ENCODE peak calls at places on chromosomes 11 and 22, in five cellular contexts. One of them, this sample, is unnamed.

GRCh38 chr11:124756753-124757227 is 4.7 kb upstream of the VSIG2 start:
- DNase-seq in fibroblast of the aortic adventitia: no peak
- DNase-seq in NCI-H146: no peak
- DNase-seq in Calu3: no peak
- DNase-seq in CD8-positive, alpha-beta memory T cell: no peak
- DNase-seq in this sample: no peak

GRCh38 chr11:105838668-105839403 is 183.2 kb downstream of the MSANTD4 start:
- DNase-seq in fibroblast of the aortic adventitia: no peak
- DNase-seq in NCI-H146: no peak
- DNase-seq in Calu3: no peak
- DNase-seq in CD8-positive, alpha-beta memory T cell: no peak
- DNase-seq in this sample: peak

GRCh38 chr11:127191689-127192088 is 191.1 kb upstream of the KIRREL3 start:
- DNase-seq in fibroblast of the aortic adventitia: no peak
- DNase-seq in NCI-H146: peak
- DNase-seq in Calu3: no peak
- DNase-seq in CD8-positive, alpha-beta memory T cell: no peak
- DNase-seq in this sample: no peak

GRCh38 chr22:45254789-45255261 is 14.1 kb upstream of the KIAA0930 start:
- DNase-seq in fibroblast of the aortic adventitia: no peak
- DNase-seq in NCI-H146: no peak
- DNase-seq in Calu3: no peak
- DNase-seq in CD8-positive, alpha-beta memory T cell: no peak
- DNase-seq in this sample: no peak

GRCh38 chr11:61514050-61514917 is 5.7 kb downstream of the LRRC10B start:
- DNase-seq in fibroblast of the aortic adventitia: no peak
- DNase-seq in NCI-H146: peak
- DNase-seq in Calu3: no peak
- DNase-seq in CD8-positive, alpha-beta memory T cell: no peak
- DNase-seq in this sample: no peak

GRCh38 chr11:115501504-115501894 is 2.7 kb downstream of the CADM1 start:
- DNase-seq in fibroblast of the aortic adventitia: no peak
- DNase-seq in NCI-H146: no peak
- DNase-seq in Calu3: no peak
- DNase-seq in CD8-positive, alpha-beta memory T cell: no peak
- DNase-seq in this sample: no peak

GRCh38 chr11:16091862-16092261 is 264.5 kb downstream of the SOX6 start:
- DNase-seq in fibroblast of the aortic adventitia: no peak
- DNase-seq in NCI-H146: no peak
- DNase-seq in Calu3: no peak
- DNase-seq in CD8-positive, alpha-beta memory T cell: no peak
- DNase-seq in this sample: peak

GRCh38 chr11:64490562-64491216 is 100.3 kb upstream of the SLC22A12 start:
- DNase-seq in fibroblast of the aortic adventitia: no peak
- DNase-seq in NCI-H146: peak
- DNase-seq in Calu3: no peak
- DNase-seq in CD8-positive, alpha-beta memory T cell: no peak
- DNase-seq in this sample: no peak

GRCh38 chr11:34585304-34585869 is 35.5 kb upstream of the EHF start:
- DNase-seq in fibroblast of the aortic adventitia: no peak
- DNase-seq in NCI-H146: no peak
- DNase-seq in Calu3: no peak
- DNase-seq in CD8-positive, alpha-beta memory T cell: no peak
- DNase-seq in this sample: no peak

GRCh38 chr22:23533328-23533762 is 46.7 kb downstream of the IGLL1 start:
- DNase-seq in fibroblast of the aortic adventitia: no peak
- DNase-seq in NCI-H146: peak
- DNase-seq in Calu3: peak
- DNase-seq in CD8-positive, alpha-beta memory T cell: no peak
- DNase-seq in this sample: no peak

GRCh38 chr11:3939211-3939610 is 83.7 kb downstream of the STIM1 start:
- DNase-seq in fibroblast of the aortic adventitia: peak
- DNase-seq in NCI-H146: no peak
- DNase-seq in Calu3: no peak
- DNase-seq in CD8-positive, alpha-beta memory T cell: no peak
- DNase-seq in this sample: peak

GRCh38 chr11:103349595-103349994 is 240.4 kb downstream of the DYNC2H1 start:
- DNase-seq in fibroblast of the aortic adventitia: no peak
- DNase-seq in NCI-H146: no peak
- DNase-seq in Calu3: no peak
- DNase-seq in CD8-positive, alpha-beta memory T cell: no peak
- DNase-seq in this sample: no peak

GRCh38 chr11:67534070-67534679 is 10.9 kb upstream of the CABP2 start:
- DNase-seq in fibroblast of the aortic adventitia: no peak
- DNase-seq in NCI-H146: no peak
- DNase-seq in Calu3: no peak
- DNase-seq in CD8-positive, alpha-beta memory T cell: no peak
- DNase-seq in this sample: no peak

GRCh38 chr11:60872124-60872951 is 5.0 kb downstream of the ZP1 start:
- DNase-seq in fibroblast of the aortic adventitia: peak
- DNase-seq in NCI-H146: no peak
- DNase-seq in Calu3: no peak
- DNase-seq in CD8-positive, alpha-beta memory T cell: no peak
- DNase-seq in this sample: no peak

GRCh38 chr22:48047722-48048500 is 1285.5 kb downstream of the TBC1D22A start:
- DNase-seq in fibroblast of the aortic adventitia: no peak
- DNase-seq in NCI-H146: no peak
- DNase-seq in Calu3: no peak
- DNase-seq in CD8-positive, alpha-beta memory T cell: no peak
- DNase-seq in this sample: no peak

GRCh38 chr11:34192481-34193401 is 87.3 kb downstream of the NAT10 start:
- DNase-seq in fibroblast of the aortic adventitia: peak
- DNase-seq in NCI-H146: peak
- DNase-seq in Calu3: peak
- DNase-seq in CD8-positive, alpha-beta memory T cell: no peak
- DNase-seq in this sample: peak

GRCh38 chr11:34599406-34599901 is 21.4 kb upstream of the EHF start:
- DNase-seq in fibroblast of the aortic adventitia: peak
- DNase-seq in NCI-H146: no peak
- DNase-seq in Calu3: peak
- DNase-seq in CD8-positive, alpha-beta memory T cell: no peak
- DNase-seq in this sample: peak

GRCh38 chr11:111429066-111429506 is 50.0 kb upstream of the POU2AF1 start:
- DNase-seq in fibroblast of the aortic adventitia: peak
- DNase-seq in NCI-H146: peak
- DNase-seq in Calu3: peak
- DNase-seq in CD8-positive, alpha-beta memory T cell: no peak
- DNase-seq in this sample: peak

GRCh38 chr11:96227244-96227643 is 115.8 kb downstream of the MAML2 start:
- DNase-seq in fibroblast of the aortic adventitia: no peak
- DNase-seq in NCI-H146: no peak
- DNase-seq in Calu3: no peak
- DNase-seq in CD8-positive, alpha-beta memory T cell: no peak
- DNase-seq in this sample: no peak

GRCh38 chr22:23388492-23389009 is 191.5 kb downstream of the IGLL1 start:
- DNase-seq in fibroblast of the aortic adventitia: no peak
- DNase-seq in NCI-H146: no peak
- DNase-seq in Calu3: no peak
- DNase-seq in CD8-positive, alpha-beta memory T cell: no peak
- DNase-seq in this sample: no peak

GRCh38 chr22:28703436-28703835 is 23.8 kb upstream of the TTC28 start:
- DNase-seq in fibroblast of the aortic adventitia: peak
- DNase-seq in NCI-H146: no peak
- DNase-seq in Calu3: no peak
- DNase-seq in CD8-positive, alpha-beta memory T cell: no peak
- DNase-seq in this sample: no peak

GRCh38 chr22:46734830-46735453 is 3.1 kb downstream of the CERK start:
- DNase-seq in fibroblast of the aortic adventitia: peak
- DNase-seq in NCI-H146: no peak
- DNase-seq in Calu3: no peak
- DNase-seq in CD8-positive, alpha-beta memory T cell: peak
- DNase-seq in this sample: no peak

GRCh38 chr22:38739300-38740055 is 16.3 kb downstream of the SUN2 start:
- DNase-seq in fibroblast of the aortic adventitia: no peak
- DNase-seq in NCI-H146: no peak
- DNase-seq in Calu3: no peak
- DNase-seq in CD8-positive, alpha-beta memory T cell: no peak
- DNase-seq in this sample: no peak

GRCh38 chr11:75380716-75381420 is 18.4 kb upstream of the RPS3 start:
- DNase-seq in fibroblast of the aortic adventitia: no peak
- DNase-seq in NCI-H146: no peak
- DNase-seq in Calu3: peak
- DNase-seq in CD8-positive, alpha-beta memory T cell: no peak
- DNase-seq in this sample: no peak

GRCh38 chr11:94924074-94925031 is 49.0 kb downstream of the CWC15 start:
- DNase-seq in fibroblast of the aortic adventitia: no peak
- DNase-seq in NCI-H146: no peak
- DNase-seq in Calu3: no peak
- DNase-seq in CD8-positive, alpha-beta memory T cell: peak
- DNase-seq in this sample: no peak

GRCh38 chr22:20551805-20552449 is 44.5 kb downstream of the MED15 start:
- DNase-seq in fibroblast of the aortic adventitia: peak
- DNase-seq in NCI-H146: no peak
- DNase-seq in Calu3: no peak
- DNase-seq in CD8-positive, alpha-beta memory T cell: peak
- DNase-seq in this sample: no peak

GRCh38 chr11:108559340-108559739 is 34.2 kb downstream of the EXPH5 start:
- DNase-seq in fibroblast of the aortic adventitia: peak
- DNase-seq in NCI-H146: no peak
- DNase-seq in Calu3: no peak
- DNase-seq in CD8-positive, alpha-beta memory T cell: no peak
- DNase-seq in this sample: peak

GRCh38 chr22:41410311-41410751 is 28.6 kb downstream of the TEF start:
- DNase-seq in fibroblast of the aortic adventitia: no peak
- DNase-seq in NCI-H146: no peak
- DNase-seq in Calu3: no peak
- DNase-seq in CD8-positive, alpha-beta memory T cell: no peak
- DNase-seq in this sample: no peak

GRCh38 chr11:60240661-60241060 is 2.3 kb downstream of the MS4A4E start:
- DNase-seq in fibroblast of the aortic adventitia: no peak
- DNase-seq in NCI-H146: no peak
- DNase-seq in Calu3: no peak
- DNase-seq in CD8-positive, alpha-beta memory T cell: no peak
- DNase-seq in this sample: no peak

GRCh38 chr22:47090591-47091240 is 328.3 kb downstream of the TBC1D22A start:
- DNase-seq in fibroblast of the aortic adventitia: peak
- DNase-seq in NCI-H146: peak
- DNase-seq in Calu3: no peak
- DNase-seq in CD8-positive, alpha-beta memory T cell: no peak
- DNase-seq in this sample: no peak

GRCh38 chr11:8333431-8334401 is 70.0 kb upstream of the LMO1 start:
- DNase-seq in fibroblast of the aortic adventitia: no peak
- DNase-seq in NCI-H146: no peak
- DNase-seq in Calu3: peak
- DNase-seq in CD8-positive, alpha-beta memory T cell: no peak
- DNase-seq in this sample: peak

GRCh38 chr11:31757245-31757835 is 53.8 kb downstream of the PAX6 start:
- DNase-seq in fibroblast of the aortic adventitia: peak
- DNase-seq in NCI-H146: no peak
- DNase-seq in Calu3: no peak
- DNase-seq in CD8-positive, alpha-beta memory T cell: no peak
- DNase-seq in this sample: no peak

GRCh38 chr11:46108752-46109151 is 12.5 kb downstream of the PHF21A start:
- DNase-seq in fibroblast of the aortic adventitia: no peak
- DNase-seq in NCI-H146: no peak
- DNase-seq in Calu3: no peak
- DNase-seq in CD8-positive, alpha-beta memory T cell: no peak
- DNase-seq in this sample: no peak

GRCh38 chr22:37328017-37328416 is 45.7 kb downstream of the CYTH4 start:
- DNase-seq in fibroblast of the aortic adventitia: peak
- DNase-seq in NCI-H146: no peak
- DNase-seq in Calu3: peak
- DNase-seq in CD8-positive, alpha-beta memory T cell: no peak
- DNase-seq in this sample: peak

GRCh38 chr11:2899080-2899783 is 13.7 kb upstream of the CDKN1C start:
- DNase-seq in fibroblast of the aortic adventitia: no peak
- DNase-seq in NCI-H146: no peak
- DNase-seq in Calu3: no peak
- DNase-seq in CD8-positive, alpha-beta memory T cell: no peak
- DNase-seq in this sample: no peak

GRCh38 chr22:46050916-46051614 is 74.1 kb upstream of the WNT7B start:
- DNase-seq in fibroblast of the aortic adventitia: no peak
- DNase-seq in NCI-H146: no peak
- DNase-seq in Calu3: no peak
- DNase-seq in CD8-positive, alpha-beta memory T cell: peak
- DNase-seq in this sample: no peak

GRCh38 chr11:6943131-6943530 is 16.9 kb downstream of the ZNF215 start:
- DNase-seq in fibroblast of the aortic adventitia: peak
- DNase-seq in NCI-H146: no peak
- DNase-seq in Calu3: no peak
- DNase-seq in CD8-positive, alpha-beta memory T cell: no peak
- DNase-seq in this sample: no peak

GRCh38 chr22:41966607-41967240 is 2.5 kb upstream of the SEPTIN3 start:
- DNase-seq in fibroblast of the aortic adventitia: peak
- DNase-seq in NCI-H146: peak
- DNase-seq in Calu3: peak
- DNase-seq in CD8-positive, alpha-beta memory T cell: no peak
- DNase-seq in this sample: peak